ENCODE peak calls at places on chromosome 19, in seven cellular contexts. U is T-cell; X is effector CD4-positive, alpha-beta T cell; J is stimulated activated CD8-positive, alpha-beta memory T cell treated with anti-CD3 and anti-CD28 coated beads, Interleukin-4, amount 100 ng/mL, for 1 hour; Z is A172; O is lower lobe of right lung; V is stimulated activated CD4-positive, alpha-beta T cell treated with anti-CD3 and anti-CD28 coated beads, Interleukin-15, amount 100 ng/mL, for 1 hour. W is an unnamed sample.

GRCh38 chr19:4374451-4375163 is 25.7 kb downstream of the SH3GL1 start:
- DNase-seq in U (no peak), X (no peak), J (no peak), Z (peak), O (peak), V (no peak), W (peak)

GRCh38 chr19:52689804-52690394 is 44.9 kb downstream of the ZNF611 start:
- DNase-seq in U (no peak), X (peak), J (no peak), Z (no peak), O (peak), V (peak), W (peak)

GRCh38 chr19:3494051-3494450 is 6.4 kb downstream of the DOHH start:
- DNase-seq in U (peak), X (no peak), J (no peak), Z (no peak), O (no peak), V (peak), W (no peak)

GRCh38 chr19:35042954-35043604 is 1.6 kb downstream of the HPN start:
- DNase-seq in U (no peak), X (no peak), J (no peak), Z (no peak), O (no peak), V (no peak), W (no peak)

GRCh38 chr19:3712663-3713531 is 4.7 kb downstream of the TJP3 start:
- DNase-seq in U (no peak), X (no peak), J (no peak), Z (no peak), O (peak), V (no peak), W (no peak)

GRCh38 chr19:47458672-47459071 is 13.0 kb downstream of the SLC8A2 start:
- DNase-seq in U (no peak), X (no peak), J (no peak), Z (no peak), O (no peak), V (no peak), W (no peak)

GRCh38 chr19:47757617-47758432 is 12.5 kb downstream of the NOP53 start:
- DNase-seq in U (no peak), X (no peak), J (no peak), Z (no peak), O (no peak), V (no peak), W (no peak)

GRCh38 chr19:20422616-20423205 is 142.9 kb downstream of the ZNF737 start:
- DNase-seq in U (no peak), X (no peak), J (no peak), Z (no peak), O (no peak), V (no peak), W (no peak)

GRCh38 chr19:38852231-38853044 is 2.7 kb upstream of the HNRNPL start:
- DNase-seq in U (peak), X (peak), J (no peak), Z (peak), O (peak), V (peak), W (peak)

GRCh38 chr19:51702103-51702753 is 9.1 kb downstream of the SPACA6 start:
- DNase-seq in U (peak), X (no peak), J (no peak), Z (no peak), O (peak), V (peak), W (peak)

GRCh38 chr19:16330368-16330801 is 5.8 kb downstream of the KLF2 start:
- DNase-seq in U (peak), X (peak), J (peak), Z (peak), O (peak), V (peak), W (peak)

GRCh38 chr19:52936151-52936957 is 13.1 kb upstream of the ZNF888 start:
- DNase-seq in U (no peak), X (no peak), J (no peak), Z (peak), O (no peak), V (no peak), W (no peak)

GRCh38 chr19:11964496-11964857 is 363 bp upstream of the ZNF763 start:
- DNase-seq in U (no peak), X (no peak), J (no peak), Z (no peak), O (peak), V (no peak), W (no peak)

GRCh38 chr19:33177417-33177976 is 16.6 kb upstream of the LRP3 start:
- DNase-seq in U (peak), X (peak), J (peak), Z (no peak), O (no peak), V (no peak), W (no peak)

GRCh38 chr19:10120538-10121198 is 969 bp upstream of the EIF3G start:
- DNase-seq in U (no peak), X (no peak), J (no peak), Z (peak), O (no peak), V (no peak), W (no peak)